ENCODE peak calls at places on chromosomes 6 and 20, in four cellular contexts. F is K562, X is AG10803, H is fibroblast of lung. E is an unnamed sample.

GRCh38 chr6:138996524-138996923 is 8.5 kb upstream of the REPS1 start:
- DNase-seq in X (no peak), H (peak; percentile 46), F (no peak), E (no peak)

GRCh38 chr6:98657764-98658163 is 176.6 kb upstream of the POU3F2 start:
- DNase-seq in X (peak; percentile 11), H (peak; percentile 36), F (peak; percentile 30), E (no peak)

GRCh38 chr6:45951771-45952529 is 63.7 kb downstream of the CLIC5 start:
- DNase-seq in X (peak; percentile 25), F (no peak), H (no peak), E (no peak)

GRCh38 chr20:48285656-48286055 is 500.4 kb upstream of the SULF2 start:
- DNase-seq in X (no peak), F (no peak), H (no peak), E (no peak)

GRCh38 chr6:97947841-97948240 is 664.8 kb upstream of the MMS22L start:
- DNase-seq in F (peak; percentile 0), H (peak; percentile 3), X (peak; percentile 15), E (no peak)

GRCh38 chr6:168286116-168286515 is 33.5 kb downstream of the DACT2 start:
- DNase-seq in H (no peak), X (no peak), F (no peak), E (no peak)

GRCh38 chr6:111253999-111254778 is 166.9 kb downstream of the SLC16A10 start:
- DNase-seq in H (no peak), F (no peak), X (no peak), E (no peak)

GRCh38 chr20:43942661-43943285 is 28.1 kb downstream of the TOX2 start:
- DNase-seq in X (peak; percentile 81), F (no peak), H (peak; percentile 80), E (no peak)

GRCh38 chr6:108941867-108942266 is 93.6 kb downstream of the ARMC2 start:
- DNase-seq in F (no peak), H (no peak), X (no peak), E (no peak)

GRCh38 chr6:130927305-130927704 is 100.1 kb downstream of the SMLR1 start:
- DNase-seq in F (peak; percentile 38), X (no peak), H (no peak), E (no peak)

GRCh38 chr6:142482973-142483372 is 181.2 kb downstream of the ADGRG6 start:
- DNase-seq in X (peak; percentile 9), H (peak; percentile 35), F (no peak), E (no peak)

GRCh38 chr20:53735536-53736050 is 142.0 kb upstream of the ZNF217 start:
- DNase-seq in F (no peak), X (peak; percentile 98), H (peak; percentile 70), E (peak; percentile 68)

GRCh38 chr20:61933481-61933950 is 132.2 kb downstream of the TAF4 start:
- DNase-seq in F (no peak), X (no peak), H (no peak), E (peak; percentile 3)

GRCh38 chr20:32126919-32127318 is 17.4 kb downstream of the TM9SF4 start:
- DNase-seq in H (no peak), X (no peak), F (no peak), E (no peak)

GRCh38 chr6:75180864-75181263 is 25.0 kb downstream of the COL12A1 start:
- DNase-seq in H (no peak), F (no peak), X (no peak), E (no peak)

GRCh38 chr6:40585661-40586269 is 1.4 kb downstream of the LRFN2 start:
- DNase-seq in X (no peak), F (no peak), H (no peak), E (peak; percentile 88)

GRCh38 chr6:26457407-26457795 is 354 bp upstream of the BTN2A1 start:
- DNase-seq in X (no peak), H (no peak), F (no peak), E (peak; percentile 50)

GRCh38 chr6:19530188-19530587 is 307.0 kb upstream of the ID4 start:
- DNase-seq in H (no peak), F (no peak), X (no peak), E (no peak)
- H3K4me3 ChIP-seq in H (no peak overlapping the region), F (no peak overlapping the region), X (no peak overlapping the region), E (no peak overlapping the region)

DNA sequence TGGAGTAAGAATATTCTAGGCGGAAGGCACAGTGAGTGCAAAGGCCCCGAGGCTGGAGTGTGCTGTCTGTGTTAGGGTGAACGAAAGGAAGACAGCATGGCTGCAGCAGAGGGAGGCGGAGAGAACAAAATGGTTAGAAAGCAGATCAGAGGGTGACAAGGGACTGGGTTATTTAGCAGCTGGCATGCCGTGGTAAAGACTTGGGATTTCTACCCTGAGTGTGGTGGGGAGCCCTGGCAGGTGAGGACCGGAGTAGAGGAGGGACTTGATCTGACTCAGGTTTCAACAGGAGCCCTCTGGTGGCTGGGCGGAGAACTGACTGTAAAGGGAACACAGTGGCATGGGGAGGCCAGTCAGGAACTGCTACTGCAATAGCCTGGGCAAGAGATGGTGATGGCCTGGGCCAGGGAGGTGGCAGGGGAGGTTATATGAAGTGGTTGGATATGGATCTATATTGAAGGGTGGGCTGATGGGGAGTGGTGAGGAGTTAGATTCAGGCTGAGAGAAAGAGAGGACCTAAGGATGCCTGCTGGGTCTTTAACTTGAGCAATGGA is 38.0 kb downstream of the PIM1 start:
- DNase-seq in H (peak; percentile 75), F (peak; percentile 97), X (peak; percentile 71), E (peak; percentile 96)
- H3K4me3 ChIP-seq in H (no peak overlapping the region), F (no peak overlapping the region), X (no peak overlapping the region), E (no peak overlapping the region)

DNA sequence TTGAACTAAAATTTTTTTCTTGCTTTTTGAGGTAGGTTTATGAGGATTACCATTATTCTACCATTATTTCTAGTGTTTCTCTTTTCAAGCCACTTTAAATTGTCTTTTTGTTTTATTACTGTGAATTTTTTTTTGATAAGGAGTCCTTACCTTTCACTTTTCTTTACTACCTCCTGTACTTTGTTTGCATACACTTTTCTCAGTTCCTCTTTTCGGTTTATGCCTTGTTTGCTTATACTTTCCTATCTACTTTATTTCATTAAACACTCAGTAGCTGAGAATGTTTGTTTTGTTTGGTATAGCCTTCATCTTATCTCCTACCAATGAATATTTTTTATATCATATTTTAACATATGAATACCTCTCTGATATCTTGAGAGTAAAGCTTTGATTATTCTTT is 147.9 kb downstream of the TFAP2B start:
- DNase-seq in H (no peak), X (no peak), F (no peak), E (no peak)
- H3K4me3 ChIP-seq in H (no peak overlapping the region), X (no peak overlapping the region), F (no peak overlapping the region), E (no peak overlapping the region)

GRCh38 chr6:37566209-37566859 is 66.6 kb upstream of the CCDC167 start:
- DNase-seq in X (no peak), H (peak; percentile 39), F (peak; percentile 70), E (peak; percentile 89)
- H3K4me3 ChIP-seq in X (peak overlapping the region; percentile 49), H (peak overlapping the region; percentile 35), F (no peak overlapping the region), E (peak overlapping the region; percentile 70)

GRCh38 chr6:68615965-68616364 is 19.1 kb upstream of the ADGRB3 start:
- DNase-seq in H (no peak), X (no peak), F (no peak), E (no peak)
- H3K4me3 ChIP-seq in H (no peak overlapping the region), X (no peak overlapping the region), F (no peak overlapping the region), E (no peak overlapping the region)

GRCh38 chr20:841568-842546 is 8.3 kb downstream of the FAM110A start:
- DNase-seq in X (no peak), F (no peak), H (no peak), E (no peak)
- H3K4me3 ChIP-seq in X (peak overlapping the region; percentile 60), F (no peak overlapping the region), H (peak overlapping the region; percentile 33), E (no peak overlapping the region)